ENCODE peak calls at places on chromosomes 4 and X, in four cellular contexts. G is HepG2, S is GM12878, V is K562. X is an unnamed sample.

GRCh38 chr4:8383451-8384160 is 56.9 kb downstream of the ACOX3 start:
- DNase-seq in G (no peak), S (no peak), V (no peak), X (no peak)

GRCh38 chr4:75057369-75057768 is 124.5 kb downstream of the PARM1 start:
- DNase-seq in G (no peak), S (no peak), V (no peak), X (no peak)

GRCh38 chr4:19655666-19656065 is 596.0 kb upstream of the SLIT2 start:
- DNase-seq in G (no peak), S (no peak), V (no peak), X (no peak)

GRCh38 chrX:9378980-9379696 is 85.7 kb upstream of the TBL1X start:
- DNase-seq in G (no peak), S (no peak), V (no peak), X (no peak)

GRCh38 chr4:168857546-168858314 is 152.3 kb downstream of the CBR4 start:
- DNase-seq in G (no peak), S (no peak), V (no peak), X (no peak)

GRCh38 chr4:166003811-166004210 is 130.8 kb downstream of the TLL1 start:
- DNase-seq in G (no peak), S (no peak), V (no peak), X (no peak)

GRCh38 chr4:36351082-36351666 is 69.8 kb downstream of the DTHD1 start:
- DNase-seq in G (peak; percentile 19), S (peak; percentile 37), V (peak; percentile 28), X (peak; percentile 31)

GRCh38 chr4:2587215-2587823 is 50.9 kb downstream of the FAM193A start:
- DNase-seq in G (no peak), S (no peak), V (no peak), X (no peak)

GRCh38 chrX:154349979-154350378 is 24.5 kb downstream of the FLNA start:
- DNase-seq in G (no peak), S (no peak), V (no peak), X (no peak)

GRCh38 chr4:24229976-24230375 is 340.1 kb upstream of the PPARGC1A start:
- DNase-seq in G (no peak), S (no peak), V (no peak), X (no peak)

GRCh38 chrX:96407043-96407442 is 277.6 kb upstream of the DIAPH2 start:
- DNase-seq in G (peak; percentile 45), S (no peak), V (no peak), X (no peak)

GRCh38 chrX:47215291-47215900 is 3.1 kb upstream of the CDK16 start:
- DNase-seq in G (no peak), S (no peak), V (no peak), X (no peak)

GRCh38 chr4:6627832-6628231 is 12.7 kb upstream of the MRFAP1 start:
- DNase-seq in G (peak; percentile 61), S (no peak), V (no peak), X (no peak)

GRCh38 chr4:141047228-141047884 is 85.9 kb downstream of the RNF150 start:
- DNase-seq in G (no peak), S (no peak), V (no peak), X (no peak)

GRCh38 chr4:3724319-3725231 is 41.6 kb upstream of the ADRA2C start:
- DNase-seq in G (no peak), S (no peak), V (no peak), X (peak; percentile 19)

GRCh38 chrX:28888421-28888820 is 301.2 kb downstream of the IL1RAPL1 start:
- DNase-seq in G (no peak), S (no peak), V (no peak), X (no peak)

GRCh38 chrX:110699109-110699508 is 96.5 kb downstream of the CHRDL1 start:
- DNase-seq in G (no peak), S (no peak), V (no peak), X (no peak)

GRCh38 chr4:186557061-186557460 is 1.7 kb upstream of the MTNR1A start:
- DNase-seq in G (no peak), S (no peak), V (no peak), X (no peak)

GRCh38 chrX:16208601-16209000 is 41.3 kb downstream of the MAGEB17 start:
- DNase-seq in G (no peak), S (no peak), V (no peak), X (no peak)

GRCh38 chr4:8010618-8011017 is 71.0 kb upstream of the AFAP1 start:
- DNase-seq in G (peak; percentile 41), S (no peak), V (no peak), X (peak; percentile 77)

GRCh38 chrX:11665144-11666040 is at the start of gene ARHGAP6:
- DNase-seq in G (no peak), S (no peak), V (no peak), X (peak; percentile 24)

GRCh38 chr4:13484749-13485345 is 707 bp upstream of the RAB28 start:
- DNase-seq in G (peak; percentile 7), S (no peak), V (no peak), X (peak; percentile 21)

GRCh38 chrX:98506907-98507306 is 1623.2 kb downstream of the RPA4 start:
- DNase-seq in G (no peak), S (no peak), V (no peak), X (no peak)

GRCh38 chr4:164373021-164373420 is 380.9 kb upstream of the SMIM31 start:
- DNase-seq in G (no peak), S (no peak), V (no peak), X (no peak)

GRCh38 chrX:134377537-134377936 is 82.4 kb upstream of the HPRT1 start:
- DNase-seq in G (peak; percentile 48), S (no peak), V (no peak), X (no peak)

GRCh38 chr4:115668396-115668795 is 555.0 kb upstream of the NDST4 start:
- DNase-seq in G (no peak), S (no peak), V (no peak), X (no peak)

GRCh38 chr4:74044676-74045075 is 6.2 kb upstream of the CXCL3 start:
- DNase-seq in G (no peak), S (no peak), V (no peak), X (no peak)

GRCh38 chr4:76697129-76697803 is 200.7 kb downstream of the SOWAHB start:
- DNase-seq in G (no peak), S (peak; percentile 58), V (no peak), X (no peak)

GRCh38 chr4:54525602-54526001 is 132.2 kb upstream of the KIT start:
- DNase-seq in G (no peak), S (no peak), V (no peak), X (no peak)

GRCh38 chr4:98199247-98199646 is 56.0 kb upstream of the STPG2 start:
- DNase-seq in G (no peak), S (no peak), V (no peak), X (no peak)

GRCh38 chr4:6633091-6633906 is 7.2 kb upstream of the MRFAP1 start:
- DNase-seq in G (peak; percentile 82), S (no peak), V (no peak), X (no peak)

GRCh38 chr4:13298655-13299054 is 185.5 kb downstream of the RAB28 start:
- DNase-seq in G (peak; percentile 40), S (no peak), V (no peak), X (no peak)

GRCh38 chr4:2787230-2788100 is 5.4 kb upstream of the SH3BP2 start:
- DNase-seq in G (no peak), S (peak; percentile 88), V (no peak), X (no peak)

GRCh38 chr4:178395798-178396197 is 953.6 kb upstream of the AGA start:
- DNase-seq in G (no peak), S (no peak), V (no peak), X (no peak)
- TF ChIP-seq FOXK2 in G (no peak), S (no peak), V (no peak), X (no peak)

GRCh38 chr4:94649381-94650128 is 108.2 kb upstream of the BMPR1B start:
- DNase-seq in G (no peak), S (no peak), V (no peak), X (no peak)
- TF ChIP-seq FOXK2 in G (no peak), S (no peak), V (no peak), X (no peak)

DNA sequence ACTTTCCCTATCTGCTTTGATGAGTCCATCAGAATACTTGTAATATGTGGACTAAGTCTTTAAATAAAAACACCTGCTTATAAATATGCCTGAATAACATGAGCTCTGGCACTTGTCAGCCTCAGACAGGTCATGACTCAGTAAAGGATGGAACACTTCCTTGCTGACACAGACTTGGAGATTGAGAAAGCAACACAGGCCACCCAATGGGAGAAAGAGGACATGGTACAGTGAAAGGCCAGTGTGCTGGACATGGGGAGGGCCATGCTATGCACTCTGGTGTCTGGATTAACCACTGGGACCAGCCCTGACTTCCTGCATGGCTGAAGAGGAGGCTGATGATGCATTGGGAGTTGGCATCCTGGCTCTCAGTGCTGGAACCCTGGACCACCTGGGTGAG is 149.5 kb downstream of the DHRSX start:
- DNase-seq in G (no peak), S (no peak), V (no peak), X (no peak)
- TF ChIP-seq FOXK2 in G (no peak), S (no peak), V (no peak), X (no peak)

DNA sequence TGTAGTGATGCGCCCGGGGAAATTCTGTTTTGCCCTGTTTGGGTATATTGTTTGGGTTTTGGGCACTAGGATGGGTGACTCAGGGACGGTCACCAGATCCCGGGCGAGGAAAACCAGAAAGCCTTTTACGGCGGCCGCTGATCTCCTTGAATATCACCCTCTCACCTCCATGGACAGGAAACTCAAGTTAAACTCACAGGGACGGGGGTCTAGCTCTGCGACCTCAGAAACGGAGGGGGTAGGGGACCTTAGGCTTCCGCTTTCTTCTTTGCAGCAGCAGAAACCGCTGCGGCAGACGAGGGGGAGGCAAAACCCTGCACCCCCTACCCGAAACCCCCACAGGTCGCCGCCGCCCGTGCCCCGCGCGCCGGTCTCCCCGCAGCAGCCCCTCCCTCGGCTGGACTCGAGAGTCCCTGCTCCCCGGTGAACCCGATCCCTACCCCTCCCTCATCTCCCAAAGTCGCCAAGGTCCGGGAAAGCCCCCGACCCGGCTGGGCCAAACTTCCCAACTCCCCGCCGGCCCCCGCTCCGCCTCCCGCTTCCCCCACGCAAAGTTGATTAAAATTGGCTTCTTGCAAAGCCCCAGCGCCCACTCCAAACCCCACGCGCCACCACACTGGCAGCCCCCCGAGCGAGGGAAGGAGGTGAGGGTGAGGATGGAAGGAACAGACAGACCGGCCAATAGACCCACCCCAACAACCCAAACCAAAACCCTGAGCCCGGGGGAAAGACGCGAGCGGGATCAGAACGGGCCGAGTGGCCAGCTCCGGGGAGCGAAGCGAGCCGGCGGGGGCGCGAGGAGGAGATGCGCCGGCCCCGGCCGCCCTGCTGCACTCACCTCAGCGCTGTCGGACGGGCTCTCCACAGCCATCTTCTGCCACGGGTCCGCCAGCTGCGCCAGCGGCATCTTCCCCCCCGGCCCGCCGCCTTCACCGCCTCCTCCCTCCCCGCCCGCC is 705 bp downstream of the RPS6KA3 start:
- DNase-seq in G (no peak), S (no peak), V (peak; percentile 21), X (peak; percentile 22)
- TF ChIP-seq FOXK2 in G (no peak), S (no peak), V (no peak), X (no peak)

DNA sequence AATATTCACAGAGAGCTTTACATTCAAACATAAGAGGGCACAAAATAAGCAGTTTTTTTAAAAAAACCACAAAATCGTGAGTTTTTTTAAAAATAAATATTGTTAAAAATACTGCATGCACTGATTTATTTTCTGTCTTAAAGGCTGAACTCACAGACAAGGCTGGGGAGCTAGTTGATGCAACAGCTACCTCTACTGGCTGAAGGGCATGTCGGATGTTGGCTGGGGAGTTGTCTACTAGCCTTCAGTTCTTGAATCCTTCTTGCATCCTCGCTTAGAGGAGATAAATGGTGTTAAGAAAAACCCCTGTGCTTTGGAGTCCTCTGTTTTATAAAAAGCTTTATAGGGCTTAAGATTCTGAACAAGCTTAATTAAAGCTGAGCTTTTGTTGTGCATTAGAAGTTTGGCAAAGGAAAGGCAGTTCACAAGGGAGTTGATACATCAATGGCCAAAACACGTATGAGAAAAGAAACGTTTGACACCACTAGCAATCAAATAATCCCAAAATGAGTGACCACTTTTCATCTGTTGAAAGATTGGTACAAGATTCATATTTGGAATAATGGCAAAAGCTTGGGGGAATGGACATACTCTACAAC is 94.8 kb downstream of the SEL1L3 start:
- DNase-seq in G (peak; percentile 62), S (no peak), V (peak; percentile 48), X (peak; percentile 62)
- TF ChIP-seq FOXK2 in G (no peak), S (no peak), V (no peak), X (no peak)

GRCh38 chr4:17544205-17544604 is 29.2 kb downstream of the CLRN2 start:
- DNase-seq in G (peak; percentile 98), S (no peak), V (no peak), X (no peak)
- TF ChIP-seq FOXK2 in G (peak; percentile 65), S (peak; percentile 34), V (peak; percentile 74), X (no peak)